ENCODE peak calls at places on chromosomes 7 and 10, in nine cellular contexts. O is uterus; Q is endodermal cell; C is amniotic stem cell; Z is mesothelial cell of epicardium; J is LoVo; E is iPS-NIHi11; U is brain microvascular endothelial cell; G is CD4-positive, CD25-positive, alpha-beta regulatory T cell. A is an unnamed sample.
A peak's percentile ranks its signal among the peaks of the same experiment; 100 is the strongest.

GRCh38 chr7:114760477-114760876 is 161.4 kb upstream of the MDFIC start:
- DNase-seq in O (no peak), Q (no peak), C (no peak), Z (no peak), J (no peak), E (no peak), U (no peak), G (no peak), A (no peak)

GRCh38 chr7:155693826-155694225 is 49.4 kb downstream of the RBM33 start:
- DNase-seq in O (no peak), Q (no peak), C (no peak), Z (no peak), J (no peak), E (no peak), U (no peak), G (no peak), A (no peak)

GRCh38 chr10:49359349-49360231 is 36.3 kb downstream of the DRGX start:
- DNase-seq in O (no peak), Q (peak; percentile 81), C (no peak), Z (no peak), J (no peak), E (peak; percentile 52), U (peak; percentile 52), G (no peak), A (peak; percentile 64)

GRCh38 chr10:78332013-78332412 is 298.4 kb downstream of the RPS24 start:
- DNase-seq in O (peak; percentile 45), Q (no peak), C (no peak), Z (no peak), J (no peak), E (no peak), U (no peak), G (no peak), A (no peak)

GRCh38 chr10:119541459-119542356 is 811 bp downstream of the RGS10 start:
- DNase-seq in O (peak; percentile 25), Q (peak; percentile 66), C (no peak), Z (no peak), J (no peak), E (no peak), U (no peak), G (peak; percentile 19), A (peak; percentile 16)

GRCh38 chr10:18159596-18159995 is 19.4 kb downstream of the CACNB2 start:
- DNase-seq in O (no peak), Q (no peak), C (no peak), Z (no peak), J (no peak), E (no peak), U (no peak), G (no peak), A (no peak)

GRCh38 chr7:30663414-30663813 is 18.8 kb downstream of the CRHR2 start:
- DNase-seq in O (no peak), Q (no peak), C (no peak), Z (no peak), J (no peak), E (no peak), U (no peak), G (no peak), A (no peak)

GRCh38 chr10:122481296-122482056 is 20.1 kb downstream of the HTRA1 start:
- DNase-seq in O (no peak), Q (no peak), C (no peak), Z (no peak), J (no peak), E (no peak), U (no peak), G (no peak), A (no peak)

GRCh38 chr7:106522691-106523090 is 138.3 kb downstream of the CCDC71L start:
- DNase-seq in O (no peak), Q (no peak), C (no peak), Z (no peak), J (no peak), E (no peak), U (no peak), G (no peak), A (no peak)

GRCh38 chr7:18778594-18778993 is 283.0 kb downstream of the HDAC9 start:
- DNase-seq in O (no peak), Q (no peak), C (no peak), Z (no peak), J (no peak), E (no peak), U (peak; percentile 37), G (no peak), A (peak; percentile 94)

GRCh38 chr10:71007516-71007915 is 119.2 kb upstream of the PCBD1 start:
- DNase-seq in O (no peak), Q (no peak), C (no peak), Z (no peak), J (no peak), E (no peak), U (no peak), G (no peak), A (no peak)

GRCh38 chr10:116477989-116478615 is 50.5 kb downstream of the PNLIPRP3 start:
- DNase-seq in O (no peak), Q (no peak), C (no peak), Z (no peak), J (no peak), E (no peak), U (no peak), G (no peak), A (no peak)

GRCh38 chr7:47221826-47222225 is 360.1 kb downstream of the TNS3 start:
- DNase-seq in O (no peak), Q (no peak), C (no peak), Z (no peak), J (no peak), E (no peak), U (no peak), G (no peak), A (no peak)

GRCh38 chr7:20193242-20193777 is 23.9 kb downstream of the MACC1 start:
- DNase-seq in O (no peak), Q (no peak), C (no peak), Z (no peak), J (no peak), E (no peak), U (no peak), G (no peak), A (no peak)

GRCh38 chr10:5563237-5563961 is 38.6 kb downstream of the CALML3 start:
- DNase-seq in O (no peak), Q (peak; percentile 37), C (no peak), Z (no peak), J (no peak), E (no peak), U (no peak), G (no peak), A (no peak)

GRCh38 chr10:42941790-42942189 is 135.1 kb upstream of the RET start:
- DNase-seq in O (no peak), Q (no peak), C (no peak), Z (no peak), J (no peak), E (no peak), U (no peak), G (no peak), A (no peak)

GRCh38 chr10:26837139-26837538 is 23.6 kb downstream of the ABI1 start:
- DNase-seq in O (no peak), Q (no peak), C (no peak), Z (no peak), J (no peak), E (no peak), U (no peak), G (no peak), A (no peak)